ENCODE peak calls at places on chromosomes 6 and 20, in four cellular contexts. B is gastrocnemius medialis, X is Karpas-422, P is coronary artery. Z is an unnamed sample.

GRCh38 chr6:122033564-122034181 is 365.8 kb upstream of the HSF2 start:
- DNase-seq in B (no peak), X (peak; percentile 71), P (no peak), Z (no peak)

GRCh38 chr6:1363729-1364572 is 25.4 kb upstream of the FOXF2 start:
- DNase-seq in B (peak; percentile 31), X (peak; percentile 45), P (no peak), Z (no peak)

GRCh38 chr20:36085686-36086267 is 68.8 kb upstream of the EPB41L1 start:
- DNase-seq in B (no peak), X (no peak), P (no peak), Z (peak; percentile 86)

GRCh38 chr6:137793805-137794508 is 73.1 kb upstream of the TNFAIP3 start:
- DNase-seq in B (no peak), X (peak; percentile 29), P (no peak), Z (no peak)

GRCh38 chr6:44078795-44079671 is 48.2 kb downstream of the MRPL14 start:
- DNase-seq in B (peak; percentile 77), X (peak; percentile 90), P (no peak), Z (peak; percentile 73)

GRCh38 chr20:56414842-56415765 is 3.0 kb downstream of the CASS4 start:
- DNase-seq in B (no peak), X (no peak), P (no peak), Z (peak; percentile 91)

GRCh38 chr6:135488023-135488422 is 9.5 kb downstream of the AHI1 start:
- DNase-seq in B (no peak), X (no peak), P (no peak), Z (no peak)

GRCh38 chr6:44537306-44538049 is 150.0 kb downstream of the CDC5L start:
- DNase-seq in B (no peak), X (no peak), P (peak; percentile 56), Z (no peak)

GRCh38 chr6:148867851-148868250 is 121.0 kb downstream of the UST start:
- DNase-seq in B (no peak), X (no peak), P (no peak), Z (peak; percentile 53)

GRCh38 chr6:3390698-3391097 is 66.2 kb downstream of the SLC22A23 start:
- DNase-seq in B (peak; percentile 65), X (no peak), P (no peak), Z (peak; percentile 92)

GRCh38 chr6:117233146-117233545 is 32.2 kb upstream of the VGLL2 start:
- DNase-seq in B (peak; percentile 59), X (no peak), P (no peak), Z (no peak)

GRCh38 chr20:39108746-39109145 is 146.6 kb downstream of the DHX35 start:
- DNase-seq in B (no peak), X (no peak), P (no peak), Z (peak; percentile 32)

GRCh38 chr20:3168829-3169590 is 4.3 kb downstream of the LZTS3 start:
- DNase-seq in B (no peak), X (no peak), P (no peak), Z (no peak)

GRCh38 chr6:90124904-90125510 is 171.6 kb downstream of the BACH2 start:
- DNase-seq in B (no peak), X (peak; percentile 71), P (no peak), Z (no peak)

GRCh38 chr6:104887350-104887749 is 27.6 kb upstream of the HACE1 start:
- DNase-seq in B (no peak), X (peak; percentile 69), P (no peak), Z (no peak)

GRCh38 chr6:34583461-34583860 is 27.3 kb upstream of the SPDEF start:
- DNase-seq in B (no peak), X (no peak), P (no peak), Z (no peak)

GRCh38 chr6:89589297-89590074 is 49.1 kb downstream of the LYRM2 start:
- DNase-seq in B (no peak), X (no peak), P (no peak), Z (no peak)

GRCh38 chr6:130577178-130577919 is 211.5 kb downstream of the TMEM200A start:
- DNase-seq in B (no peak), X (no peak), P (no peak), Z (no peak)

GRCh38 chr6:30219244-30219643 is 6.0 kb upstream of the TRIM26 start:
- DNase-seq in B (no peak), X (peak; percentile 82), P (no peak), Z (no peak)

GRCh38 chr20:46226602-46227001 is 81.7 kb downstream of the CDH22 start:
- DNase-seq in B (no peak), X (no peak), P (no peak), Z (peak; percentile 54)

GRCh38 chr6:162056745-162057144 is 670.8 kb downstream of the PRKN start:
- DNase-seq in B (no peak), X (no peak), P (no peak), Z (peak; percentile 48)

GRCh38 chr6:158666637-158667359 is 16.9 kb downstream of the SYTL3 start:
- DNase-seq in B (peak; percentile 71), X (no peak), P (no peak), Z (no peak)
- H3K4me3 ChIP-seq in B (no peak overlapping the region), X (no peak overlapping the region), P (no peak overlapping the region), Z (no peak overlapping the region)

GRCh38 chr6:39314273-39314790 is at the start of gene KCNK17:
- DNase-seq in B (no peak), X (no peak), P (no peak), Z (no peak)
- H3K4me3 ChIP-seq in B (peak within 1 kb of the TSS; percentile 27), X (no peak within 1 kb of the TSS), P (peak within 1 kb of the TSS; percentile 71), Z (no peak within 1 kb of the TSS)

GRCh38 chr6:27812078-27812804 is 100.0 kb downstream of the OR2B2 start:
- DNase-seq in B (no peak), X (no peak), P (no peak), Z (no peak)

GRCh38 chr6:27816906-27817305 is 95.3 kb downstream of the OR2B2 start:
- DNase-seq in B (no peak), X (no peak), P (no peak), Z (no peak)

GRCh38 chr6:27811383-27811782 is 100.8 kb downstream of the OR2B2 start:
- DNase-seq in B (no peak), X (no peak), P (no peak), Z (no peak)

GRCh38 chr6:27812805-27813626 is 99.2 kb downstream of the OR2B2 start:
- DNase-seq in B (no peak), X (no peak), P (no peak), Z (no peak)

DNA sequence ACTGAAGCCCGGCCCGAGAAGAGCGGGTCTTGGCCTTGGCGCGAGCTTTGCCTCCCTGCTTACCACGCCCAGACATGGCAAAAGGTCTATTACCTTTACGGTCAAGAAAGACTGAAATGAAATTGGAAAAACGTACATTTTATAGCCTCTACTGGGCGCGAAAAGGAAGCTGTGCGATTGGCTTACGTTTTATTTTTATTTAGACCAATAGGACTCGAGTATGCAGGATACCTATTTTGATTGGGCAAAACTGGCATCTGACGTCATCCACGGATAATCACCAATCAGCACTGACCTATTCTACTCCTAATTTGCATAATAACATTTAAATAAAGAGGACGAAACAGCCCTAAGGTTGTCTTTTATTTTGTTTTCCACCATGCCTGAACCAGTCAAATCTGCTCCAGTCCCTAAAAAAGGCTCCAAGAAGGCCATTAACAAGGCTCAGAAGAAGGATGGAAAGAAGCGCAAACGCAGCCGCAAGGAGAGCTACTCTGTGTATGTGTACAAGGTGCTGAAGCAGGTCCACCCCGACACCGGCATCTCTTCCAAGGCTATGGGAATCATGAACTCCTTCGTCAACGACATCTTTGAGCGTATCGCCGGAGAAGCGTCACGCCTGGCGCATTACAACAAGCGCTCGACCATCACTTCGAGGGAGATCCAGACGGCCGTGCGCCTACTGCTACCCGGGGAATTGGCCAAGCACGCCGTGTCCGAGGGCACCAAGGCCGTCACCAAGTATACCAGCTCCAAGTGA is 97.4 kb downstream of the OR2B2 start:
- DNase-seq in B (peak; percentile 16), X (no peak), P (no peak), Z (peak; percentile 94)
- H3K4me3 ChIP-seq in B (peak overlapping the region; percentile 40), X (no peak overlapping the region), P (peak overlapping the region; percentile 64), Z (peak overlapping the region; percentile 43)

GRCh38 chr6:79778794-79779193 is 147.7 kb downstream of the SH3BGRL2 start:
- DNase-seq in B (no peak), X (no peak), P (no peak), Z (no peak)
- H3K4me3 ChIP-seq in B (no peak overlapping the region), X (no peak overlapping the region), P (no peak overlapping the region), Z (no peak overlapping the region)

GRCh38 chr6:155549928-155550327 is 94.3 kb upstream of the NOX3 start:
- DNase-seq in B (no peak), X (no peak), P (no peak), Z (no peak)

GRCh38 chr6:155543141-155543870 is 87.7 kb upstream of the NOX3 start:
- DNase-seq in B (no peak), X (no peak), P (no peak), Z (no peak)

GRCh38 chr6:155549028-155549798 is 93.6 kb upstream of the NOX3 start:
- DNase-seq in B (no peak), X (no peak), P (no peak), Z (no peak)

GRCh38 chr6:155541976-155542375 is 86.3 kb upstream of the NOX3 start:
- DNase-seq in B (no peak), X (no peak), P (no peak), Z (no peak)

DNA sequence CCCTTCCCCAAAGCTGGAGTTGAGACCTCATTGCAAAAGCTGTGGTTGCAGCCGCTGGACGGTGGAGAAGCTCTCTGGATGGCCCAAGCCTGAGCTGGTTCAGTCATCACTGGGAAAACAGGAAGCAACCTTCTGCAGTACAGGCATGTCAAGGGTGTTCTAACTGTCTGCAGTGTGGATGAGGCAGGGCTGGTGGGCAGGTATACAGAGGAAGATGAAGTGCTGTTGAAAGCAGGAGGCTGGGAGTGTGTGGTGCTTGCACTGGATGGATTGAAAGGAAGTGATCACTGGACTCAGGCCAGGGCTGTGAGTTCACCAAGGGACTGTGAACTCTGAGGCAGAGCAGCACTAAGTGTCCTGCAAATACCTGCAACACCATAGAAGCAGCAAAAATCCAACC is 89.0 kb upstream of the NOX3 start:
- DNase-seq in B (no peak), X (no peak), P (no peak), Z (no peak)
- H3K4me3 ChIP-seq in B (no peak overlapping the region), X (no peak overlapping the region), P (no peak overlapping the region), Z (no peak overlapping the region)

GRCh38 chr20:1665345-1665744 is 7.8 kb upstream of the SIRPG start:
- DNase-seq in B (no peak), X (no peak), P (no peak), Z (no peak)
- H3K4me3 ChIP-seq in B (no peak overlapping the region), X (no peak overlapping the region), P (no peak overlapping the region), Z (no peak overlapping the region)

DNA sequence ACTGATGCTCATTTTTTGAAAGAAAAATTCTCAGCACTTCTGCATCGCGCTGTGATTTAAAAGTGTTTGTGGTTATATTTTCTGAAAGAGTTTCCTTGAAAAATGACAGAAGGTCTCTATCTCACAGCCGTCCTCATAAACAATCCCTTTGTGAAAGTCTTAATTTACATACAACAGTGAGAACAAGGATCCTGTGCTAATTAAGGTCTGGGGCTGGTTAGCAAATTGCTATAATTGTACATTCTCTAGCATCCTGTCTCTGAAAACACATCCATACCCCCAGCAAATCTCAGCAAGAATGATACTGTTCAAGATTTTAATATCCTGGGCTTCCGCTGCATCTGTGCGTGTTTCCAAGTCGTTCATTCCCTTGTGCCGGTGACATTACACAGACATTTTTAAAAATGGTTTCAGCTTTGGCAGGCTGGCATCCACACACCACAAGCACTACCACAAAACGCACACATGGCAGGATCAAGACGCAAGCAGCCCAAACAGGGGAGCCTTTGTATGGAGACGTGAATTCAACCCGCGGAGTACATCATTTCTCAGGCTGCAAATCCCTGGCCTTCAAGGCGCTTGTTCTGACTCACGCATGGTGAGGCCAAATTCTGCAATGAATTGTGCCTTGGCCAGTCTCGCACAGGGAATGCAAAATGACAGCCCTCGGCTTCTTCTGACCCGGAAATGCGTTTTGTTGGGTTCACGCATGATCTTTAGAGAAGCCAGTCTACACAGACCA is 20.3 kb downstream of the ZMYND8 start:
- DNase-seq in B (peak; percentile 81), X (no peak), P (peak; percentile 87), Z (peak; percentile 93)
- H3K4me3 ChIP-seq in B (peak overlapping the region; percentile 8), X (no peak overlapping the region), P (no peak overlapping the region), Z (peak overlapping the region; percentile 0)